ENCODE peak calls at places on chromosomes 12 and 14, in four cellular contexts. D is neuronal stem cell, C is lower lobe of right lung, R is stomach. Y is an unnamed sample.

GRCh38 chr12:107402041-107403022 is 283.3 kb upstream of the PWP1 start:
- DNase-seq in C (no peak), D (peak; percentile 44), R (peak; percentile 42), Y (peak; percentile 82)

GRCh38 chr12:92149563-92149962 is 3.9 kb upstream of the BTG1 start:
- DNase-seq in R (no peak), C (no peak), D (no peak), Y (peak; percentile 63)

GRCh38 chr14:62694075-62694474 is 351.2 kb downstream of the KCNH5 start:
- DNase-seq in D (no peak), C (no peak), R (no peak), Y (no peak)

GRCh38 chr14:39266871-39267591 is 33.3 kb downstream of the MIA2 start:
- DNase-seq in D (peak; percentile 73), C (peak; percentile 91), R (peak; percentile 84), Y (peak; percentile 76)

GRCh38 chr12:93440043-93440835 is 1.5 kb downstream of the UBE2N start:
- DNase-seq in C (no peak), D (no peak), R (no peak), Y (no peak)

GRCh38 chr14:33364536-33364935 is 425.9 kb downstream of the NPAS3 start:
- DNase-seq in C (no peak), D (peak; percentile 29), R (no peak), Y (no peak)

GRCh38 chr12:45560689-45561088 is 168.8 kb upstream of the ARID2 start:
- DNase-seq in C (no peak), R (no peak), D (no peak), Y (no peak)

GRCh38 chr14:93744176-93744575 is 44.1 kb downstream of the PRIMA1 start:
- DNase-seq in C (no peak), D (no peak), R (no peak), Y (no peak)

GRCh38 chr14:99721792-99722516 is 37.9 kb downstream of the CYP46A1 start:
- DNase-seq in C (peak; percentile 19), D (no peak), R (no peak), Y (no peak)

GRCh38 chr14:70422538-70422937 is 5.6 kb upstream of the SYNJ2BP start:
- DNase-seq in C (no peak), R (no peak), D (no peak), Y (no peak)

GRCh38 chr12:74890237-74890599 is 319.4 kb downstream of the KCNC2 start:
- DNase-seq in R (no peak), D (no peak), C (no peak), Y (peak; percentile 56)

GRCh38 chr14:96979611-96980074 is 182.5 kb downstream of the VRK1 start:
- DNase-seq in D (no peak), R (no peak), C (no peak), Y (no peak)

GRCh38 chr12:96132819-96133218 is 61.4 kb upstream of the ELK3 start:
- DNase-seq in C (no peak), R (no peak), D (no peak), Y (no peak)

GRCh38 chr12:53192531-53193021 is 11.9 kb upstream of the CSAD start:
- DNase-seq in D (no peak), C (no peak), R (no peak), Y (no peak)

GRCh38 chr14:61192970-61193369 is 88.2 kb downstream of the TMEM30B start:
- DNase-seq in C (no peak), D (no peak), R (no peak), Y (no peak)

GRCh38 chr12:43210437-43211197 is 341.4 kb downstream of the ADAMTS20 start:
- DNase-seq in C (no peak), R (no peak), D (no peak), Y (no peak)

GRCh38 chr14:51104467-51104866 is 9.6 kb upstream of the TRIM9 start:
- DNase-seq in R (no peak), D (no peak), C (no peak), Y (no peak)

GRCh38 chr14:56150018-56150417 is 31.8 kb downstream of the PELI2 start:
- DNase-seq in R (no peak), D (no peak), C (no peak), Y (no peak)

GRCh38 chr14:74913986-74914573 is 9.0 kb downstream of the RPS6KL1 start:
- DNase-seq in D (peak; percentile 33), C (no peak), R (peak; percentile 65), Y (no peak)

DNA sequence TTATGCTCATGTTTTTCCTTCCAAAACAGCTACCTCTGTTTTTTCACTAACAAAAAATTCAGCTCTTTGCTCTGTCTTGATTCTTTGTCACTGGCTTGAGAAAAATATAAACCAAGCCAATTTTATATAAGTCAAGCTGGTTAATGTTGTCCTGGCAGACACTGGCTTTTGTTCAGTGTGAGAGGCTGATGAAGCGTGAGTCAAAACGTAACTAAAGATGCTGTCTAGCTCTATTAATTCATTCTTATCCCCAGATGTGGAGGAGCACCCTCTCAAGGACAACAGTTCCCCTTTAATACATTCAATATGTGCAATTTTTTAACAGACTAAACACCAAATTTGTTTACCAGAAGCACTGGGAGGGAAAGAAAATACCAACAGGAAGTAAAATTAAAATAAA is 15.8 kb downstream of the TSPAN8 start:
- DNase-seq in D (no peak), R (no peak), C (no peak), Y (no peak)
- H3K27ac ChIP-seq in D (no peak overlapping the region), R (no peak overlapping the region), C (peak overlapping the region; percentile 62), Y (peak overlapping the region; percentile 53)

GRCh38 chr12:57000393-57000792 is 6.0 kb downstream of the ZBTB39 start:
- DNase-seq in D (no peak), R (no peak), C (no peak), Y (no peak)

GRCh38 chr12:56998981-56999380 is 7.4 kb downstream of the ZBTB39 start:
- DNase-seq in D (no peak), C (no peak), R (no peak), Y (peak; percentile 48)

GRCh38 chr12:56996793-56997545 is 9.4 kb downstream of the ZBTB39 start:
- DNase-seq in R (no peak), D (no peak), C (no peak), Y (no peak)

GRCh38 chr12:56999456-56999855 is 6.9 kb downstream of the ZBTB39 start:
- DNase-seq in C (no peak), R (no peak), D (no peak), Y (no peak)

GRCh38 chr12:56998316-56998715 is 8.0 kb downstream of the ZBTB39 start:
- DNase-seq in C (no peak), D (no peak), R (no peak), Y (no peak)
- H3K9me3 ChIP-seq in C (no peaks in the 10 kb centered on the region), D (no peaks in the 10 kb centered on the region), R (no peaks in the 10 kb centered on the region), Y (no peaks in the 10 kb centered on the region)

GRCh38 chr12:65529771-65530435 is 251.4 kb downstream of the MSRB3 start:
- DNase-seq in R (no peak), D (no peak), C (no peak), Y (no peak)
- H3K4me1 ChIP-seq in R (no peaks in the 10 kb centered on the region), D (peaks cover 6% of the 10 kb centered on the region), C (no peaks in the 10 kb centered on the region), Y (no peaks in the 10 kb centered on the region)

GRCh38 chr12:6604254-6605029 is 2.7 kb downstream of the CHD4 start:
- DNase-seq in C (no peak), D (no peak), R (no peak), Y (no peak)
- H3K27ac ChIP-seq in C (peak overlapping the region; percentile 96), D (no peak overlapping the region), R (peak overlapping the region; percentile 11), Y (no peak overlapping the region)

GRCh38 chr14:106414464-106414863 is 888.1 kb downstream of the TMEM121 start:
- DNase-seq in C (no peak), R (no peak), D (no peak), Y (no peak)
- H3K9me3 ChIP-seq in C (no peaks in the 10 kb centered on the region), R (no peaks in the 10 kb centered on the region), D (no peaks in the 10 kb centered on the region), Y (no peaks in the 10 kb centered on the region)

DNA sequence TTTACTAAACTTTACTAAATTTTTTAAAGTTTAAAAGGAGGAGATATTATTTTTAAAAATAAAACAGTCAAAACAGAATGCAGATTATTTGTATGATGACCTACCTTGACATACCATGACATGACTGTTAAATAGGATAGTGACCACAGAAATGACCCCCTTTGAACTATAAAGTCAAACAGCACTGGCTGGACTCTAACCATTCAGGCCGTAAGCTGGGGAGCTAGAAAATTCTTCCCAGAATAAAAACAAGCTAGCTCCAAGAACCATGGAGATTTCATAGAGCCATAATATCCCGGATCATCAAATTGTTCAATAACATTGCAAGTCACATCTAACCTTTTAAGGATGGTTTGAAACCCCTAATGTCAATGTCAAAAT is 50.3 kb downstream of the RPS6KA5 start:
- DNase-seq in C (no peak), R (no peak), D (no peak), Y (no peak)
- H3K4me1 ChIP-seq in C (peaks cover 26% of the 10 kb centered on the region), R (peaks cover 70% of the 10 kb centered on the region), D (no peaks in the 10 kb centered on the region), Y (peaks cover 6% of the 10 kb centered on the region)

GRCh38 chr12:121927798-121928197 is 9.4 kb downstream of the CFAP251 start:
- DNase-seq in C (no peak), R (no peak), D (no peak), Y (no peak)
- H3K27ac ChIP-seq in C (no peak overlapping the region), R (no peak overlapping the region), D (no peak overlapping the region), Y (no peak overlapping the region)

Y was measured in Peyer's patch.